ENCODE peak calls at places on chromosome 13, in nine cellular contexts. H is CD8-positive, alpha-beta T cell; L is mucosa of descending colon; F is uterus; P is AG09309; E is AG09319; C is body of pancreas; N is NB4; D is fibroblast of pulmonary artery. T is an unnamed sample.

GRCh38 chr13:96821381-96821780 is 172.9 kb downstream of the OXGR1 start:
- DNase-seq in H (no peak), L (no peak), F (no peak), P (no peak), E (no peak), C (no peak), N (no peak), D (peak; percentile 39), T (no peak)

GRCh38 chr13:21672811-21673591 is 2.1 kb downstream of the FGF9 start:
- DNase-seq in H (no peak), L (no peak), F (no peak), P (no peak), E (no peak), C (no peak), N (no peak), D (no peak), T (no peak)

GRCh38 chr13:62296812-62297211 is 881.2 kb upstream of the PCDH20 start:
- DNase-seq in H (no peak), L (no peak), F (no peak), P (no peak), E (no peak), C (no peak), N (no peak), D (no peak), T (no peak)

GRCh38 chr13:38686635-38687245 is at the start of gene FREM2:
- DNase-seq in H (no peak), L (no peak), F (peak; percentile 15), P (no peak), E (no peak), C (peak; percentile 69), N (no peak), D (peak; percentile 9), T (peak; percentile 73)

GRCh38 chr13:90551253-90551652 is 796.2 kb upstream of the MIR17HG start:
- DNase-seq in H (no peak), L (no peak), F (no peak), P (no peak), E (no peak), C (no peak), N (no peak), D (no peak), T (no peak)

GRCh38 chr13:79869326-79869725 is 388.4 kb downstream of the NDFIP2 start:
- DNase-seq in H (no peak), L (no peak), F (no peak), P (no peak), E (no peak), C (no peak), N (no peak), D (peak; percentile 14), T (no peak)

GRCh38 chr13:110683921-110684320 is 22.0 kb downstream of the CARS2 start:
- DNase-seq in H (no peak), L (no peak), F (no peak), P (no peak), E (no peak), C (no peak), N (no peak), D (no peak), T (no peak)

GRCh38 chr13:77330009-77330471 is 3.1 kb upstream of the MYCBP2 start:
- DNase-seq in H (no peak), L (no peak), F (no peak), P (no peak), E (no peak), C (no peak), N (peak; percentile 58), D (no peak), T (no peak)

GRCh38 chr13:35957174-35957867 is 173.9 kb downstream of the DCLK1 start:
- DNase-seq in H (no peak), L (no peak), F (no peak), P (peak; percentile 60), E (no peak), C (no peak), N (no peak), D (peak; percentile 42), T (no peak)

GRCh38 chr13:78603240-78603947 is at the start of gene POU4F1:
- DNase-seq in H (peak; percentile 48), L (peak; percentile 75), F (no peak), P (no peak), E (no peak), C (no peak), N (peak; percentile 81), D (peak; percentile 29), T (no peak)

GRCh38 chr13:98528663-98529064 is 48.2 kb downstream of the STK24 start:
- DNase-seq in H (no peak), L (no peak), F (no peak), P (no peak), E (no peak), C (no peak), N (no peak), D (no peak), T (no peak)

GRCh38 chr13:106520205-106521004 is 15.1 kb downstream of the EFNB2 start:
- DNase-seq in H (no peak), L (no peak), F (no peak), P (no peak), E (no peak), C (no peak), N (peak; percentile 29), D (peak; percentile 68), T (no peak)

GRCh38 chr13:93941444-93941843 is 538.0 kb downstream of the DCT start:
- DNase-seq in H (no peak), L (no peak), F (no peak), P (no peak), E (no peak), C (no peak), N (no peak), D (no peak), T (no peak)

GRCh38 chr13:80962855-80963254 is 621.9 kb upstream of the SPRY2 start:
- DNase-seq in H (no peak), L (no peak), F (no peak), P (no peak), E (no peak), C (no peak), N (no peak), D (peak; percentile 63), T (peak; percentile 24)
- TF ChIP-seq CTCF in H (no peak), L (no peak), F (no peak), P (no peak), E (no peak), C (no peak), N (no peak), D (peak; percentile 35), T (no peak)

DNA sequence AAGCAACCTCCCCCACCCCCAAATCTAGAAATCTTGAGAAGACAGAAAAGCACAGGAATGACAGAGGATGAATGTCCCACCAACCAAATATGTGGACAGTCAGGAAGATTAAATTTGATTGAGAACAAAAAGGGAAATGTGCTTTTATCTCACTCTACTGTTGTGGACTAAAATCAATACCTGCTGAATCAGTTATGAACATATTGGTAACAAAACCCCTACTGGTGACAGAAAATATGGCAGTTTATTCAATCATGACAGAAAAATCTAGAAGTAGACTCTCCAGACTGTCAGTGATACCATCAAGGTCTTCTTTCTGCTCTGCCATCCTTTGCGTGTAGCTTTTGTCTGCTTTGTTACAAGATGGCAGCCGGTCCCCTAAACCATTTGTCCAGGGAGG is 35.2 kb downstream of the FAM216B start:
- DNase-seq in H (no peak), L (no peak), F (no peak), P (no peak), E (no peak), C (no peak), N (no peak), D (no peak), T (no peak)
- TF ChIP-seq CTCF in H (peak; percentile 27), L (no peak), F (no peak), P (peak; percentile 32), E (peak; percentile 6), C (no peak), N (no peak), D (peak; percentile 11), T (no peak)

DNA sequence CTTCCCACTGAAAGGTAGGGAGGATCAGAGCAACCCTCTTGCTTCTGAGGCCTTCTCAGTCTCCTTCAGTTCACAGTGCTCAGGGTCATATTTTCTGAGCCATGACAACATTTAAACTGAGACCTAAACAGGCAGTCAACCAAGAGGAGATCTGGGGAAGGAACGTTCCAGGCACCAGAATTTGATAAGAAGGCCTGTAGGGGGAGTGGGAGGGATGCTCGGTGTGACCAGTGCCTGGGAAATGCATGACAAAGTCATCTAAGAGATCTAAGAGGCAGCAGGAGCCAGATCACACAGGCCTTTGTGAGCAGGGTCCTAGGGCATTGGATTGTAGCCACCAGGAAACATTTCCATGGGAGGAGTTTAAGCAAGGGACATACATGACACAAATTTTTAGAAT is 71.6 kb downstream of the SHISA2 start:
- DNase-seq in H (no peak), L (no peak), F (no peak), P (no peak), E (no peak), C (no peak), N (peak; percentile 52), D (peak; percentile 8), T (peak; percentile 43)
- TF ChIP-seq CTCF in H (no peak), L (no peak), F (no peak), P (peak; percentile 27), E (peak; percentile 10), C (peak; percentile 16), N (peak; percentile 47), D (peak; percentile 27), T (no peak)

GRCh38 chr13:60326273-60326672 is 70.7 kb upstream of the TDRD3 start:
- DNase-seq in H (no peak), L (no peak), F (no peak), P (no peak), E (no peak), C (no peak), N (peak; percentile 28), D (no peak), T (no peak)

GRCh38 chr13:60327551-60327950 is 69.5 kb upstream of the TDRD3 start:
- DNase-seq in H (no peak), L (no peak), F (no peak), P (no peak), E (no peak), C (no peak), N (no peak), D (no peak), T (no peak)

GRCh38 chr13:60331249-60332012 is 65.6 kb upstream of the TDRD3 start:
- DNase-seq in H (no peak), L (no peak), F (no peak), P (no peak), E (no peak), C (no peak), N (no peak), D (no peak), T (no peak)

GRCh38 chr13:60328073-60328472 is 68.9 kb upstream of the TDRD3 start:
- DNase-seq in H (no peak), L (no peak), F (no peak), P (no peak), E (no peak), C (no peak), N (no peak), D (no peak), T (no peak)

DNA sequence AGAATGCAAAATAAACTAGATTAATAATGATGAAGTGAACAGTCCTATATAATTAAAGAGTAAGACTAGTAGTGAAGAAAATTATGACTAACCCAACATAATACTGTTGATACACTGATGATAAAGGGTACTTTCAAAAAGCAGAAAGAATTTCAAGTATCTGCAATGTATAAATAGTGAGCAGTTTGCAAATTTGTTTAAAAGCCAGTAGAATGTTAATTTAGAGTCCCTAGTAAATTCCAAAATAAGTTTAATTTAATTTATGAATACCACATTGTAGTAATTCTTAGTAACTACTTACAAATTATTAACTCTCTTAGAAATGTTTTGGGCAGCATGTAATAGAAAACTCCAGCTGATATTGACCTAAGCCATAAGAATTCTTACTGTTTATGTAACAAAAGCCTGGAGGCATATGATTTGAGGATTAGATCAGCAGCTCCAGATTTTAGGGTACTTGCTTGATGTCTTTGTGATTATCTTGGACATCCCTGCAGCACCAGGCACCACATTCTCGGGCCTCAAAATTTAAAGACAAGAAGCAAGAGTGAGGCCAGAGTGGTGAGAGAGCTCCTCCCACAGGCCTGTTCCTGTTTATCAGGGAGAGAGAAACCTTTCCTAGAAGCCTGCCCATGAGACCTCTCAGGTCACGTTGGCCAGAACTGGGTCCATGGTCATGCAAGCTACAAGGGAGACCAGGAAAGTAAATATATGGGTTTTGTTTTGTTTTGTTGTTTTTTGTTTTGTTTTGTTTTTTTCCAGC is 67.6 kb upstream of the TDRD3 start:
- DNase-seq in H (no peak), L (no peak), F (no peak), P (no peak), E (peak; percentile 11), C (peak; percentile 54), N (peak; percentile 60), D (peak; percentile 45), T (peak; percentile 53)
- TF ChIP-seq CTCF in H (no peak), L (no peak), F (no peak), P (peak; percentile 56), E (peak; percentile 48), C (peak; percentile 52), N (peak; percentile 54), D (peak; percentile 46), T (peak; percentile 62)